ENCODE peak calls at places on chromosomes 3 and 15, in seven cellular contexts. O is caudate nucleus, I is brain microvascular endothelial cell, B is IMR-90, C is substantia nigra, N is prostate gland, Q is lower lobe of right lung. A is an unnamed sample.

GRCh38 chr3:138440137-138440536 is 5.7 kb downstream of the ESYT3 start:
- DNase-seq in I (no peak), Q (peak), O (no peak), C (no peak), B (no peak), N (no peak), A (no peak)

GRCh38 chr15:68559342-68560310 is 19.2 kb upstream of the CORO2B start:
- DNase-seq in Q (peak), O (peak), C (peak), I (peak), N (peak), B (peak), A (peak)

GRCh38 chr15:79837846-79838245 is 59.0 kb downstream of the MTHFS start:
- DNase-seq in O (no peak), B (no peak), N (no peak), C (no peak), Q (no peak), I (no peak), A (no peak)

GRCh38 chr3:127781411-127782001 is 40.8 kb downstream of the MGLL start:
- DNase-seq in C (no peak), O (no peak), N (no peak), Q (no peak), I (peak), B (peak), A (peak)

GRCh38 chr3:178083906-178084823 is 452.1 kb upstream of the KCNMB2 start:
- DNase-seq in N (no peak), Q (no peak), B (no peak), C (no peak), I (peak), O (no peak), A (peak)

GRCh38 chr3:4574426-4574965 is 81.3 kb downstream of the ITPR1 start:
- DNase-seq in Q (no peak), I (no peak), N (no peak), C (no peak), B (no peak), O (no peak), A (no peak)

GRCh38 chr15:55334371-55334770 is 15.3 kb downstream of the PIGB start:
- DNase-seq in I (no peak), C (no peak), N (no peak), O (no peak), B (peak), Q (no peak), A (peak)

GRCh38 chr15:41647269-41647668 is 12.9 kb upstream of the MGA start:
- DNase-seq in O (no peak), N (no peak), C (no peak), Q (no peak), B (no peak), I (no peak), A (no peak)

GRCh38 chr3:5190147-5190791 is 2.8 kb downstream of the EDEM1 start:
- DNase-seq in B (no peak), Q (no peak), O (no peak), C (no peak), I (no peak), N (no peak), A (no peak)

GRCh38 chr3:188348445-188349244 is 194.7 kb downstream of the LPP start:
- DNase-seq in N (peak), O (no peak), B (peak), Q (peak), C (no peak), I (peak), A (peak)

GRCh38 chr15:54687628-54688027 is 509.1 kb downstream of the RSL24D1 start:
- DNase-seq in I (no peak), B (no peak), O (no peak), C (no peak), N (no peak), Q (no peak), A (no peak)

GRCh38 chr15:90530250-90531051 is 728 bp downstream of the CRTC3 start:
- DNase-seq in O (peak), I (no peak), B (peak), N (peak), Q (peak), C (no peak), A (peak)

GRCh38 chr15:81085898-81086297 is 48.2 kb upstream of the CFAP161 start:
- DNase-seq in O (peak), Q (no peak), B (no peak), C (no peak), I (no peak), N (no peak), A (no peak)

GRCh38 chr3:170128259-170128976 is 53.1 kb downstream of the PHC3 start:
- DNase-seq in Q (no peak), I (no peak), B (no peak), O (no peak), N (no peak), C (no peak), A (peak)

GRCh38 chr3:79881431-79881830 is 113.6 kb upstream of the ROBO1 start:
- DNase-seq in I (peak), Q (no peak), B (no peak), O (no peak), C (no peak), N (no peak), A (no peak)

GRCh38 chr3:66080167-66080566 is 41.4 kb upstream of the MAGI1 start:
- DNase-seq in N (no peak), I (no peak), O (no peak), Q (no peak), C (no peak), B (no peak), A (no peak)

GRCh38 chr15:39585871-39586301 is 5.0 kb downstream of the THBS1 start:
- DNase-seq in B (no peak), O (no peak), C (no peak), N (no peak), Q (no peak), I (no peak), A (no peak)
- H3K27ac ChIP-seq in B (peak), O (no peak), C (no peak), N (peak), Q (no peak), I (peak), A (peak)

GRCh38 chr15:66729339-66729951 is 27.4 kb downstream of the SMAD6 start:
- DNase-seq in B (no peak), Q (no peak), O (no peak), I (no peak), C (no peak), N (no peak), A (no peak)
- H3K27ac ChIP-seq in B (peak), Q (peak), O (peak), I (no peak), C (no peak), N (peak), A (peak)

GRCh38 chr15:48510976-48511375 is 134.5 kb downstream of the FBN1 start:
- DNase-seq in Q (no peak), I (peak), B (no peak), O (no peak), C (no peak), N (no peak), A (peak)
- H3K27ac ChIP-seq in Q (no peak), I (peak), B (no peak), O (no peak), C (peak), N (no peak), A (no peak)

GRCh38 chr15:63972801-63973200 is 73.5 kb downstream of the DAPK2 start:
- DNase-seq in C (no peak), I (no peak), N (no peak), O (no peak), B (no peak), Q (no peak), A (no peak)
- H3K27ac ChIP-seq in C (no peak), I (no peak), N (no peak), O (no peak), B (no peak), Q (no peak), A (peak)

DNA sequence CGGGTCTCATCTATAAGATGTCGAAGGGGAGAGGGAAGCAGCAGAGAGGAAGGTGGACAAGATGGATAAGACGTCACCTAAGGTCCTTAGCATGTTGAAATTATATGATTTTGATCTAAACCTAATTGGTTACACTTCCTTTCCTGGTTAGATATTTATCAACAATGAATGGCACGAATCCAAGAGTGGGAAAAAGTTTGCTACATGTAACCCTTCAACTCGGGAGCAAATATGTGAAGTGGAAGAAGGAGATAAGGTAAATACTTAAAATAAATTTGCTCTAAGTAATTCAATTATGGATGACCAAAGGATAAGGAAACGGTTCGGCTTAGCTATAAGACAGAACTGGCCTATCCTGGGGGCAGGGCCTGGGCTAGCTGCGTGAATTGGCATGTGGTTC is 5.5 kb downstream of the ALDH1A3 start:
- DNase-seq in N (no peak), I (no peak), C (no peak), B (no peak), O (no peak), Q (no peak), A (no peak)
- H3K27ac ChIP-seq in N (peak), I (no peak), C (no peak), B (no peak), O (no peak), Q (no peak), A (no peak)

GRCh38 chr3:192851821-192852352 is 65.8 kb downstream of the MB21D2 start:
- DNase-seq in I (peak), B (peak), N (peak), O (no peak), C (peak), Q (peak), A (peak)

GRCh38 chr3:192855434-192855833 is 62.2 kb downstream of the MB21D2 start:
- DNase-seq in N (no peak), I (no peak), Q (no peak), B (no peak), C (no peak), O (no peak), A (no peak)

GRCh38 chr3:192847918-192848317 is 69.7 kb downstream of the MB21D2 start:
- DNase-seq in I (no peak), N (no peak), C (no peak), O (no peak), B (peak), Q (no peak), A (peak)

GRCh38 chr3:192848371-192849233 is 69.1 kb downstream of the MB21D2 start:
- DNase-seq in O (no peak), C (no peak), I (peak), Q (no peak), B (peak), N (no peak), A (no peak)

DNA sequence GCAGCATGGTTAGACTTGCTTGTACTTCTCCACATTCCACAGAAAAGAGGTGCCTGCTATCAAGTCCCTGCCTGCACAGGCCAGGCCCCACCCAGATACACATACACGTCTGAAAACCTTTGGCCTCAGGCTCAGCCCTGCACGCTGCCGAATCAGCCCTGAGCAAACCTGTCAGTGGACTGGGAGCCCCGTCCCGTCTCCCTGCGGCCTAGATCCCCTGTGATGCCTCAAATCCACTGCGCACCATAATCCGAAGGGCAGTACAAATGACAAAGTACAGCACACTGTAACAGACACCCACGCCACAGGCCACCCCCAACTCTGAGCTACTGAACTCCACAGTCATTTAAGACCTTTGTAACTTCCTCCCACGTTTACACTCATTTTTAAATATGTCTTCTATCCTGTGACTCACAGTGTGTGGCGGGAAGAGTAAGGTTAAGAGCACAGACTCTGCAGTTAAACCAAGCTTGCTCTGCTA is 67.1 kb downstream of the MB21D2 start:
- DNase-seq in Q (no peak), C (no peak), O (peak), I (peak), N (no peak), B (peak), A (no peak)
- H3K27ac ChIP-seq in Q (no peak), C (no peak), O (no peak), I (peak), N (no peak), B (no peak), A (no peak)

GRCh38 chr15:63089260-63090043 is 32.2 kb upstream of the LACTB start:
- DNase-seq in B (peak), N (no peak), Q (no peak), O (no peak), C (no peak), I (peak), A (peak)
- H3K27ac ChIP-seq in B (peak), N (no peak), Q (peak), O (no peak), C (no peak), I (peak), A (peak)

DNA sequence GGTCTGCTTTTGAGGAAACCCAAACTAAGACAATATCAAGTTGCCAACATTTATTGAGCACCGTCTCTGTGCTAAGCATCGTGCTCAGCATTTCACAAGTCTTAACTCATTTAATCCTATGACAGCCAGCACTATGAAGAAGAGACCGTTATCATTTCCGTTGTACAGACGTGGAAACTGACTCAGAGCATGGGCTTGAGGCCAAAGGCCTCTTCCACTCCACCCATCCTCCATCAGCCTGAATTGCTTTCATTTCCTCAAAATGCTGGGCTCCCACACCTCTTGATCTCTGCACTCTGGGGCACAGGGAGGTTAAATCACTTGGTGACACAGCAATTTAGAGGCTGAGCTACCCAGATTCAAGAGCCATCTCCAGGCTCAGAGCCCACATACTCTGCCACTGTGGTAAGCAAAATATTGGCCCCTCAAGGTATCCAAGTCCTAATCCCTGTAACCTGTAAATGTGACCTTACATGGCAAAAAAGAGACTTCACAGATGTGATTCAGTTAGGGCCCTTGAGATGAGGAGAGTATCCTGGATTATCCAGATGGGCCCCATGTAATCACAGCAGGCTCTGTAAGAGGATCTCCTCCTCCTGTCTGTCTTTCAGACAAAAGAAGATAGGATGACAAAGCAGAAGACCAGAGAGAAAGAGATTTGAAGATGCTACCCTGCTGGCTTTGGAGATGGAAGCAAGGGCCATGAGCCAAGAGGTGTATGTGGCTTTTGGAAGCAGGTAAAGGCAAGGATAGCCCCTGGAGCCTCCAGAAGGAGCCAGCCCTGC is 24.3 kb upstream of the FLNB start:
- DNase-seq in O (no peak), B (peak), N (no peak), Q (peak), I (peak), C (no peak), A (peak)
- H3K27ac ChIP-seq in O (no peak), B (peak), N (no peak), Q (peak), I (peak), C (no peak), A (peak)

A was measured in fibroblast of lung.